ENCODE peak calls at places on chromosomes 4 and X, in seven cellular contexts. G, U, Y, Q, R, A and S are unnamed samples.

GRCh38 chr4:163755013-163755412 is 260.5 kb downstream of the TMA16 start:
- DNase-seq in U (no peak), Q (peak; percentile 0), Y (no peak), R (peak; percentile 23), G (no peak), A (no peak), S (no peak)

GRCh38 chr4:10690185-10690907 is 5.8 kb upstream of the CLNK start:
- DNase-seq in U (no peak), A (no peak), G (no peak), Q (no peak), Y (no peak), R (no peak), S (no peak)

GRCh38 chr4:56468097-56468422 is 643 bp downstream of the SRP72 start:
- DNase-seq in G (peak; percentile 24), Y (peak; percentile 50), Q (no peak), U (peak; percentile 29), R (peak; percentile 49), A (peak; percentile 39), S (no peak)

GRCh38 chr4:164892018-164892417 is 15.0 kb downstream of the APELA start:
- DNase-seq in Y (no peak), U (no peak), G (no peak), Q (no peak), R (no peak), A (no peak), S (no peak)

GRCh38 chrX:40470830-40471429 is 109.8 kb upstream of the ATP6AP2 start:
- DNase-seq in G (no peak), Q (no peak), R (peak; percentile 16), U (no peak), Y (no peak), A (no peak), S (no peak)

GRCh38 chr4:186151499-186151898 is 39.9 kb upstream of the CYP4V2 start:
- DNase-seq in Q (no peak), A (no peak), U (no peak), Y (no peak), R (no peak), G (no peak), S (no peak)

GRCh38 chr4:29717658-29718057 is 1002.5 kb upstream of the PCDH7 start:
- DNase-seq in G (no peak), U (no peak), R (no peak), Y (no peak), Q (no peak), A (no peak), S (no peak)

GRCh38 chrX:44062842-44063241 is 89.7 kb upstream of the NDP start:
- DNase-seq in Y (no peak), G (no peak), R (peak; percentile 18), A (no peak), Q (no peak), U (no peak), S (no peak)

GRCh38 chrX:37075892-37076595 is 67.9 kb downstream of the FAM47C start:
- DNase-seq in R (no peak), G (no peak), A (no peak), U (no peak), Y (no peak), Q (no peak), S (no peak)

GRCh38 chrX:115362334-115363095 is 73.0 kb downstream of the LUZP4 start:
- DNase-seq in Q (peak; percentile 32), U (peak; percentile 2), Y (peak; percentile 19), G (no peak), R (peak; percentile 84), A (no peak), S (no peak)

GRCh38 chrX:135625995-135626394 is 87.4 kb upstream of the CT45A1 start:
- DNase-seq in G (no peak), Y (no peak), Q (peak; percentile 1), U (no peak), A (no peak), R (no peak), S (no peak)

GRCh38 chr4:41234424-41234823 is 20.1 kb upstream of the APBB2 start:
- DNase-seq in A (no peak), R (no peak), Q (no peak), Y (no peak), U (no peak), G (no peak), S (no peak)

GRCh38 chr4:7433376-7434140 is 1.2 kb downstream of the PSAPL1 start:
- DNase-seq in R (no peak), A (no peak), Y (no peak), U (no peak), G (no peak), Q (no peak), S (no peak)

GRCh38 chr4:130335417-130336194 is 1239.7 kb downstream of the C4orf33 start:
- DNase-seq in R (no peak), Q (no peak), A (no peak), U (no peak), G (no peak), Y (no peak), S (no peak)

GRCh38 chrX:74585766-74586165 is 28.7 kb downstream of the RLIM start:
- DNase-seq in G (no peak), U (no peak), Y (no peak), A (no peak), Q (no peak), R (no peak), S (no peak)

GRCh38 chr4:38514465-38515146 is 149.4 kb upstream of the KLF3 start:
- DNase-seq in Y (no peak), R (no peak), A (no peak), Q (no peak), G (no peak), U (no peak), S (no peak)

GRCh38 chrX:151030845-151031244 is 47.7 kb downstream of the HMGB3 start:
- DNase-seq in G (no peak), Y (no peak), R (no peak), Q (no peak), A (no peak), U (no peak), S (no peak)